ENCODE peak calls at places on chromosomes 6 and 20, in four cellular contexts. A, W, D and T are unnamed samples.

GRCh38 chr6:130447374-130447773 is 81.6 kb downstream of the TMEM200A start:
- DNase-seq in A (no peak), W (no peak), D (peak), T (no peak)

GRCh38 chr6:105120570-105120969 is 59.2 kb downstream of the POPDC3 start:
- DNase-seq in A (no peak), W (no peak), D (no peak), T (no peak)

GRCh38 chr6:8073758-8074157 is 9.6 kb upstream of the BLOC1S5 start:
- DNase-seq in A (no peak), W (no peak), D (no peak), T (no peak)

GRCh38 chr6:41028618-41029486 is 10.2 kb downstream of the UNC5CL start:
- DNase-seq in A (no peak), W (no peak), D (peak), T (no peak)

GRCh38 chr6:170345662-170346061 is 39.1 kb downstream of the FAM120B start:
- DNase-seq in A (no peak), W (no peak), D (peak), T (no peak)

GRCh38 chr6:132962936-132963579 is 148.7 kb downstream of the RPS12 start:
- DNase-seq in A (peak), W (peak), D (peak), T (no peak)

GRCh38 chr6:125114248-125114858 is 39.2 kb upstream of the TPD52L1 start:
- DNase-seq in A (no peak), W (no peak), D (peak), T (no peak)

GRCh38 chr6:69957990-69958559 is 91.7 kb downstream of the COL19A1 start:
- DNase-seq in A (no peak), W (no peak), D (peak), T (no peak)

GRCh38 chr6:19830171-19830570 is 7.0 kb upstream of the ID4 start:
- DNase-seq in A (no peak), W (no peak), D (no peak), T (no peak)

GRCh38 chr6:73388800-73389512 is 5.7 kb upstream of the DDX43 start:
- DNase-seq in A (peak), W (peak), D (peak), T (no peak)

GRCh38 chr6:142336183-142336582 is 34.4 kb downstream of the ADGRG6 start:
- DNase-seq in A (no peak), W (no peak), D (no peak), T (no peak)

GRCh38 chr20:50284811-50285375 is 94.3 kb downstream of the CEBPB start:
- DNase-seq in A (no peak), W (no peak), D (no peak), T (no peak)

GRCh38 chr6:33589723-33590530 is 9.9 kb upstream of the BAK1 start:
- DNase-seq in A (peak), W (peak), D (peak), T (no peak)

GRCh38 chr20:58712823-58713731 is 20.5 kb downstream of the NPEPL1 start:
- DNase-seq in A (no peak), W (no peak), D (no peak), T (peak)

GRCh38 chr6:152471459-152472070 is 165.6 kb downstream of the SYNE1 start:
- DNase-seq in A (no peak), W (no peak), D (no peak), T (no peak)

GRCh38 chr6:31474871-31475286 is 23.1 kb upstream of the MICB start:
- DNase-seq in A (no peak), W (no peak), D (no peak), T (no peak)

GRCh38 chr6:159978291-159979135 is 9.6 kb downstream of the IGF2R start:
- DNase-seq in A (peak), W (no peak), D (peak), T (no peak)

GRCh38 chr6:139654309-139654708 is 279.9 kb upstream of the CITED2 start:
- DNase-seq in A (no peak), W (no peak), D (no peak), T (no peak)

GRCh38 chr6:149443411-149444181 is 41.2 kb downstream of the ZC3H12D start:
- DNase-seq in A (no peak), W (no peak), D (no peak), T (no peak)

GRCh38 chr6:13278184-13278583 is 50.2 kb downstream of the TBC1D7 start:
- DNase-seq in A (no peak), W (no peak), D (no peak), T (no peak)

GRCh38 chr20:3181270-3181669 is 7.9 kb upstream of the LZTS3 start:
- DNase-seq in A (no peak), W (no peak), D (no peak), T (no peak)

GRCh38 chr6:119073307-119074051 is 5.0 kb downstream of the FAM184A start:
- DNase-seq in A (no peak), W (no peak), D (no peak), T (no peak)

GRCh38 chr20:34525709-34526416 is 9.6 kb downstream of the DYNLRB1 start:
- DNase-seq in A (peak), W (peak), D (peak), T (no peak)

GRCh38 chr6:14354919-14355572 is 237.5 kb downstream of the CD83 start:
- DNase-seq in A (peak), W (no peak), D (peak), T (no peak)

GRCh38 chr6:115358616-115359015 is 702.1 kb downstream of the FRK start:
- DNase-seq in A (no peak), W (no peak), D (peak), T (no peak)

DNA sequence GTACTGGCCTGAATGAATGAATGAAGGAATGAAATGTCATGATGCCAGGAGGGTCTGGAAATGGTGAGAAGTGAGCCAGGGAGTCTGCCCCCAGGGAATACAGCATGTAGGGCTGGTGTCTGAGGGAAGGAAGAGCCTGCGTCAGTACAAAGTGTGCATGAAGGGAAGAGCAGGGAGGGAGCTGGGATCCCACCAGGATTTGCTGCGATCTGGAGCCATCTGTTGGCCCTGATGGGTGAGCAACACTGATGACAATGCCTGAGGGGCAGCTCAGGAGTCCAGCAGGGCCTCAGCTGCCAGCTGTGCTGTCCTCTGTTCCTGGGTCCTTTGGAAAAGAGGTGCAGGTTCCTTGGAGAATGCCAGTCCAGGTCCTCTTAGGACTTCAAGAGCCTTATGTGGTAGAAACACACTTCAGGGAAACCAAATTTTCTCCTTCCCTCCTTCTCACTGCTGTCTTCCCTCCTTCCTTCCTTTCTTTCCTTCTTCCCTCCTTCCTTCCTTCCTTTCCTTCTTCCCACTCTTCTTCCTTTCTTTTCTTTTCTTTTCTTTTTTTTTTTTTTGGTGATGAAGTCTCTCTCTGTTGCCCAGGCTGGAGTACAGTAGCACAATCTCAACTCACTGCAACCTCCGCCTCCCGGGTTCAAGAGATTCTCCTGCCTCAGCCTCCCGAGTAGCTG is 11.5 kb downstream of the BPI start:
- DNase-seq in A (no peak), W (no peak), D (no peak), T (no peak)
- TF ChIP-seq CTCF in A (peak), W (no peak), D (no peak), T (peak)

DNA sequence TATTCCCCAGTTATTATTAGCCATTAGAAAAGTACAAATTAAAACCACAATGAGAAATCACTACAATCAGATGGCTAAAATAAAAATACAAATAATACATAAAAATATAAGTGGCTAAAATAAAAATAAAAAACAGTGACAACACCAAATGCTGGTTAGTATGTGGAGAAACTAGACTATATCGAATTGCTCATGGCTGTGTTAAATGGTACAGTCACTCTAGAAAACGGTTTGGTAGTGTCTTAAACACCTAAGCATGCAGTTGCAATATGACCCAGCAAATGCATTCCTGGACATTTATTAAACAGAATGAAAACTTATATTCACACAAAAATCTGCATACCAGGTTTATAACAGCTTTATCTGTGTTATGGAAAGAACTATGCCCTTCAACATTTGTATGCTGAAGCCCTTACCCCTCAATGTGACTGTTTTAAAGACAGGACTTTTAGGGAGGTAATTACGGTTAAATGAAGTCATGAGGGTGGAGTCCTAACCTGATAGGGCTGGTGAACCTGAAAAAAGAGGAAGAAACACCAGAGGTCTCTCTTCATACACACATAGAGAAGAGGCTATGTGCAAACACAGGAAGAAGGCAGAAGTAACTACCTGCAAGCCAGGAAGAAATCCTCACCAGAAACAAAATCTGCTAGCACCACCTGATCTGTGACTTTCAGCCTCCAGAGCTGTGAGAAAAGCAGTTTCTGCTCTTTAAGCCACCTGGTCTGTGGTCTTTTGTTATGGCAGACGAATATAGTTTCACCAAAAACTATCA is 84.9 kb downstream of the ASCC3 start:
- DNase-seq in A (no peak), W (no peak), D (no peak), T (no peak)
- TF ChIP-seq CTCF in A (no peak), W (no peak), D (no peak), T (no peak)

GRCh38 chr20:16778159-16778558 is 30.0 kb downstream of the OTOR start:
- DNase-seq in A (no peak), W (no peak), D (no peak), T (no peak)
- TF ChIP-seq CTCF in A (no peak), W (no peak), D (no peak), T (no peak)

DNA sequence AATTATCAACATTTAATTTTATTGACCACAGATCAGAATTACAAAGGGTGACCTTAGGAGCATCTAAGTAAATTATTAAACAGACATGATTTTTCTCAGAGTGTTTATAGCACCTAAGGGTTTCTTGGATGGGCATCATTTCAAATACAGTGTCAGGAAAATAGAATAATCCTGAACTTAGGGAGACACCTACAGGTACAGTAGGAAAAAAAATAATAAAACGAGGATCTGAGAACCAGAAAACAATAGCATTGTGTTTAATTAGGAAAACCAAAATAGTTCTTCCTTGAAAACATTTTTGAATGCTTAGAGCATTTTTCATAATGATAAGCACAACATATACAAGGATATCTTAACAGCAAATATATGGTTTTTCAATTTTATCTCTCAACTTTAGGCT is 39.2 kb downstream of the MMUT start:
- DNase-seq in A (no peak), W (no peak), D (peak), T (no peak)
- TF ChIP-seq CTCF in A (peak), W (no peak), D (peak), T (peak)

DNA sequence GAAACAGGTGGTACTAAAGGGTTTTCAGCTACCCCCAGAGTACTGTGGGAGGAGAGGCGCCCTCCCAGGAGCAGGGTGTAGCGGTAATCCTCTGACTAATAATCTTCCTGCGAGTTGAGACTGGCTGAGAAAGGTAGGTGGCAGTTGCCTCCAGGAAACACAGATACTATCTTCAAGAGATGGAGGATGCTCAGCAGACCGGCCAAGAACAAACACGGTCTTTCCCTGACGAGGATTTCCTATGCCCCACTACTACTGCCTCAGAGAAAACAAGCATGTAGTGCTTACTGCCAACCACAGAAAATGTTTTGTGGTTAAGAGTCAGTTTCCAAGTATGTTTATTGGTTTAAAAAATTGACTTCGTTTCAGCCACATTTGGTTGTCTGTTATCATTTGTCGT is 26.8 kb downstream of the C6orf89 start:
- DNase-seq in A (peak), W (no peak), D (peak), T (no peak)
- TF ChIP-seq CTCF in A (peak), W (no peak), D (peak), T (no peak)

GRCh38 chr6:17012421-17013225 is 89.2 kb upstream of the STMND1 start:
- DNase-seq in A (peak), W (no peak), D (no peak), T (no peak)
- TF ChIP-seq CTCF in A (peak), W (peak), D (no peak), T (peak)

GRCh38 chr20:21324126-21324525 is 21.0 kb downstream of the XRN2 start:
- DNase-seq in A (no peak), W (no peak), D (no peak), T (no peak)

GRCh38 chr20:21322083-21322710 is 19.1 kb downstream of the XRN2 start:
- DNase-seq in A (no peak), W (no peak), D (no peak), T (no peak)

GRCh38 chr20:21323640-21324039 is 20.5 kb downstream of the XRN2 start:
- DNase-seq in A (peak), W (no peak), D (peak), T (no peak)

GRCh38 chr20:21325296-21325695 is 22.2 kb downstream of the XRN2 start:
- DNase-seq in A (no peak), W (no peak), D (peak), T (no peak)

GRCh38 chr20:21322921-21323321 is 19.8 kb downstream of the XRN2 start:
- DNase-seq in A (no peak), W (no peak), D (peak), T (no peak)
- TF ChIP-seq CTCF in A (no peak), W (no peak), D (no peak), T (no peak)